ENCODE peak calls at places on chromosomes 5 and 9, in seven cellular contexts. O, D, Z, H, J, T and K are unnamed samples.

GRCh38 chr9:37395663-37396062 is 26.8 kb upstream of the GRHPR start:
- DNase-seq in O (no peak), D (no peak), Z (no peak), H (no peak), J (no peak), T (no peak), K (no peak)

GRCh38 chr9:133144142-133144886 is 19.4 kb downstream of the GBGT1 start:
- DNase-seq in O (no peak), D (peak), Z (peak), H (peak), J (peak), T (peak), K (peak)

GRCh38 chr5:180136661-180137381 is 65.3 kb upstream of the RNF130 start:
- DNase-seq in O (no peak), D (no peak), Z (no peak), H (no peak), J (no peak), T (no peak), K (no peak)

GRCh38 chr5:17186271-17186670 is 31.2 kb upstream of the BASP1 start:
- DNase-seq in O (no peak), D (no peak), Z (no peak), H (no peak), J (peak), T (no peak), K (no peak)

GRCh38 chr9:114209151-114209550 is 53.8 kb downstream of the COL27A1 start:
- DNase-seq in O (no peak), D (no peak), Z (no peak), H (no peak), J (no peak), T (no peak), K (no peak)

GRCh38 chr5:114581136-114581535 is 219.3 kb downstream of the KCNN2 start:
- DNase-seq in O (no peak), D (no peak), Z (no peak), H (peak), J (no peak), T (no peak), K (no peak)

GRCh38 chr9:21994996-21995651 is 533 bp downstream of the CDKN2B-AS1 start:
- DNase-seq in O (peak), D (no peak), Z (peak), H (peak), J (peak), T (peak), K (peak)

GRCh38 chr5:176700239-176700847 is 53.1 kb downstream of the TSPAN17 start:
- DNase-seq in O (peak), D (peak), Z (no peak), H (peak), J (peak), T (peak), K (no peak)

GRCh38 chr9:133238851-133239532 is 29.9 kb upstream of the OBP2B start:
- DNase-seq in O (peak), D (peak), Z (peak), H (peak), J (peak), T (peak), K (peak)

GRCh38 chr9:124257865-124258764 is at the start of gene NEK6:
- DNase-seq in O (peak), D (peak), Z (no peak), H (no peak), J (peak), T (peak), K (peak)

GRCh38 chr5:133048993-133049725 is 2.7 kb upstream of the HSPA4 start:
- DNase-seq in O (no peak), D (no peak), Z (no peak), H (no peak), J (peak), T (no peak), K (no peak)

GRCh38 chr9:98726735-98727134 is 18.0 kb upstream of the GABBR2 start:
- DNase-seq in O (no peak), D (peak), Z (peak), H (peak), J (peak), T (no peak), K (no peak)

GRCh38 chr5:172009536-172010270 is 3.3 kb upstream of the FBXW11 start:
- DNase-seq in O (no peak), D (no peak), Z (no peak), H (no peak), J (peak), T (no peak), K (no peak)

GRCh38 chr5:55904152-55904551 is 53.0 kb downstream of the IL31RA start:
- DNase-seq in O (no peak), D (no peak), Z (peak), H (no peak), J (peak), T (no peak), K (no peak)

GRCh38 chr5:105817906-105818305 is 1852.8 kb downstream of the EFNA5 start:
- DNase-seq in O (no peak), D (no peak), Z (no peak), H (no peak), J (no peak), T (no peak), K (no peak)

GRCh38 chr5:40652441-40653220 is 27.1 kb upstream of the PTGER4 start:
- DNase-seq in O (no peak), D (no peak), Z (no peak), H (no peak), J (no peak), T (no peak), K (no peak)

GRCh38 chr5:37165761-37166160 is 83.4 kb downstream of the CPLANE1 start:
- DNase-seq in O (no peak), D (no peak), Z (no peak), H (no peak), J (no peak), T (no peak), K (no peak)

GRCh38 chr9:122346478-122347347 is 24.1 kb upstream of the PTGS1 start:
- DNase-seq in O (no peak), D (no peak), Z (peak), H (peak), J (peak), T (peak), K (no peak)

GRCh38 chr5:134595458-134595838 is 37.2 kb downstream of the SAR1B start:
- DNase-seq in O (no peak), D (no peak), Z (no peak), H (no peak), J (no peak), T (no peak), K (no peak)

GRCh38 chr5:169251685-169252084 is 49.3 kb downstream of the SLIT3 start:
- DNase-seq in O (no peak), D (no peak), Z (no peak), H (no peak), J (no peak), T (no peak), K (no peak)

GRCh38 chr5:55037046-55037771 is 13.2 kb downstream of the GZMK start:
- DNase-seq in O (no peak), D (no peak), Z (no peak), H (peak), J (peak), T (no peak), K (peak)

GRCh38 chr5:72988769-72989168 is 32.9 kb downstream of the FCHO2 start:
- DNase-seq in O (no peak), D (no peak), Z (no peak), H (no peak), J (peak), T (no peak), K (no peak)

GRCh38 chr9:107174441-107174840 is 108.6 kb upstream of the RAD23B start:
- DNase-seq in O (no peak), D (peak), Z (no peak), H (no peak), J (peak), T (no peak), K (no peak)

GRCh38 chr5:143404416-143405062 is 1.1 kb upstream of the NR3C1 start:
- DNase-seq in O (peak), D (peak), Z (peak), H (peak), J (peak), T (peak), K (peak)

GRCh38 chr9:21611896-21612295 is 129.8 kb upstream of the IFNE start:
- DNase-seq in O (peak), D (no peak), Z (no peak), H (no peak), J (no peak), T (peak), K (peak)

GRCh38 chr5:118557103-118557805 is 431.1 kb downstream of the DTWD2 start:
- DNase-seq in O (no peak), D (no peak), Z (no peak), H (no peak), J (no peak), T (no peak), K (no peak)

GRCh38 chr5:133386662-133387061 is 225.7 kb downstream of the FSTL4 start:
- DNase-seq in O (no peak), D (no peak), Z (no peak), H (no peak), J (no peak), T (no peak), K (no peak)

GRCh38 chr9:137083418-137084004 is 3.3 kb upstream of the MAN1B1 start:
- DNase-seq in O (peak), D (peak), Z (no peak), H (no peak), J (peak), T (peak), K (no peak)

GRCh38 chr5:173671121-173671949 is 54.9 kb upstream of the BOD1 start:
- DNase-seq in O (no peak), D (peak), Z (peak), H (no peak), J (peak), T (no peak), K (no peak)

GRCh38 chr5:545641-546375 is 21.6 kb upstream of the SLC9A3 start:
- DNase-seq in O (no peak), D (no peak), Z (no peak), H (no peak), J (no peak), T (no peak), K (no peak)

GRCh38 chr9:123355761-123356520 is at the start of gene CRB2:
- DNase-seq in O (no peak), D (peak), Z (no peak), H (peak), J (no peak), T (no peak), K (no peak)

GRCh38 chr9:12133416-12133815 is 559.8 kb upstream of the TYRP1 start:
- DNase-seq in O (no peak), D (no peak), Z (no peak), H (no peak), J (peak), T (no peak), K (no peak)
- H3K4me3 ChIP-seq in O (no peak), D (no peak), Z (no peak), H (no peak), J (no peak), T (no peak), K (no peak)

GRCh38 chr5:140360101-140360500 is at the start of gene SLC4A9:
- DNase-seq in O (no peak), D (no peak), Z (no peak), H (no peak), J (no peak), T (no peak), K (no peak)

GRCh38 chr5:140355551-140355950 is 4.4 kb upstream of the SLC4A9 start:
- DNase-seq in O (no peak), D (peak), Z (no peak), H (no peak), J (no peak), T (no peak), K (no peak)

GRCh38 chr5:140357731-140358093 is 2.3 kb upstream of the SLC4A9 start:
- DNase-seq in O (peak), D (peak), Z (peak), H (peak), J (peak), T (peak), K (peak)

GRCh38 chr5:140358738-140359310 is 1.2 kb upstream of the SLC4A9 start:
- DNase-seq in O (no peak), D (no peak), Z (no peak), H (peak), J (peak), T (peak), K (no peak)

DNA sequence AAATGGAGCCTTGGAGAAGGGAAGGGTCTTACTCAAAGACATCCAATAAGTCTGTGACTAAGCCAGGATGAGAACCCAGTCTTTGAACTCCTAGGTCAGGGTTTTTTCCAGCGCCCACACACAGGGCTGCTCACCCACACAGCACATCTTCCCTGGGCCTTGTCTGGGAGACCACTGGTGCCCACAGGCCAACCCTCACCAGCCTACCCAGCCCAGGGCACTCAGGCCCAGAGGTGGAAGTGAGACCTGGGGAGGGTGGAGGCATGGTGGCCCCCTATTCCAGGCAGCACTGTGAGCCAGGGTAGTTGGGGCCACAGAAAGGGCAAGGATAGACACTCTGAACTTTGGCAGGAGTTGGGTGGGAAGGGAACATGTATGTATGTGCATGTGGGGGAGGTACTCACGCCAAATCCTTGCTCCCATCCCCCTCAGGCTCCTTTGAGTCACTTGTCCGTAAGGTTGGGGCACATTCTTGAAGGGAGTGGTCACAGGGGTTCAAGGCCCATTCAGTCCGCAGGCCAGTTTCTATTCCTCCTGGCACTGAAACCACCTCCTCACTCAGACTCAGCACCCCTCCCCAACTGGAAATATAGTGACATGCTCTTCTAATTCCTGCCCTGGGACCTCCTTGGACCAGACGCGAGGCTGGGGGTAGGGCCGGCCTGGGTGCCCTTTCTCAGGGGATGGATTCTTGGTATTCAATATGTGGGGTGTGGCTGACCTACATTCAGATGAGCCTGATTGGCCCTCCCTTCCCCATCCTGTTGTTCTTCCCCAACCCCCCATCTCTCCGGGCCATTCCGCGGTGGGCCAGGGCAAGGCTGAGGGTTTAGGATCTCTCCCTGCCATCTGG is 2.9 kb upstream of the SLC4A9 start:
- DNase-seq in O (no peak), D (no peak), Z (no peak), H (no peak), J (no peak), T (no peak), K (no peak)
- H3K4me3 ChIP-seq in O (no peak), D (no peak), Z (peak), H (no peak), J (no peak), T (no peak), K (peak)

DNA sequence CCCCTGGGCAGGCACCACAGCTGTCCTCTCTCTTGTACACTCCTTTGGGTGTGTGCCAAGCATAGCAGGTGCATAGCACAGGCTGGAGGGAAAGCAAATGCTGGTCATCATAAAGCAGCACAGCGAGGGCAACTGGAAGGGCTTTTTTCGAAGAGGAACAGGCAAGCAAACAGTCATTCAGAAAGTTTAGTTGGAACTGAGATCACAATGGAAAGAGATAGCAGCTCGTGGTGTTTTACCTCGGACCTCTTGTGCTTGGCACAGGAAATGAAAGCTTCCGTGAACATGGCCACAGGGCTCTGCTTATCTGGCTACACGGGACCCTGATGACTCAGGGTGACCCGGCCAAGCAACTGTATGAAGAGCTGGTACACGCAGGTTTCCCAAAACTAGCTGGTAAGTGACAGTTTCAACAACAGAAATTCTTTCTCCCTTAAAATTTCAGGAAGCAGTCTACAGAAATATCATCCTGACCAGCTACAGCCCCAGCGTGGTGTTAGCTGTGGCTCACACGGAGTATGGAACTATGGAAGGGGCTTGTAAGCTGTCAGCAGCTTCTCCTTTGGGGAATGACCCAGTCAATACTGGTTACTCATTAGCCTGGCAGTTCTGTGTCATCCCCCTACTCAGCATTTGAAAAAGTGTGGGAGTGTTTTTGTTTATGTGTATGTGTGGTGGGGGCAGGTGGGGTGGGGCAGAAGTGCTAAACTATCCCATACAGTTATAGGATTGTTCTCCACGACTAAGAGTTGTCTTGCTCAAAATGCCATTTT is 48.1 kb downstream of the POC5 start:
- DNase-seq in O (peak), D (peak), Z (peak), H (no peak), J (peak), T (peak), K (no peak)
- H3K4me3 ChIP-seq in O (no peak), D (peak), Z (peak), H (no peak), J (no peak), T (peak), K (peak)

GRCh38 chr5:69462170-69462569 is 30.4 kb upstream of the OCLN start:
- DNase-seq in O (no peak), D (no peak), Z (no peak), H (no peak), J (no peak), T (no peak), K (no peak)

GRCh38 chr5:69468631-69469030 is 24.0 kb upstream of the OCLN start:
- DNase-seq in O (no peak), D (no peak), Z (no peak), H (no peak), J (no peak), T (no peak), K (no peak)

DNA sequence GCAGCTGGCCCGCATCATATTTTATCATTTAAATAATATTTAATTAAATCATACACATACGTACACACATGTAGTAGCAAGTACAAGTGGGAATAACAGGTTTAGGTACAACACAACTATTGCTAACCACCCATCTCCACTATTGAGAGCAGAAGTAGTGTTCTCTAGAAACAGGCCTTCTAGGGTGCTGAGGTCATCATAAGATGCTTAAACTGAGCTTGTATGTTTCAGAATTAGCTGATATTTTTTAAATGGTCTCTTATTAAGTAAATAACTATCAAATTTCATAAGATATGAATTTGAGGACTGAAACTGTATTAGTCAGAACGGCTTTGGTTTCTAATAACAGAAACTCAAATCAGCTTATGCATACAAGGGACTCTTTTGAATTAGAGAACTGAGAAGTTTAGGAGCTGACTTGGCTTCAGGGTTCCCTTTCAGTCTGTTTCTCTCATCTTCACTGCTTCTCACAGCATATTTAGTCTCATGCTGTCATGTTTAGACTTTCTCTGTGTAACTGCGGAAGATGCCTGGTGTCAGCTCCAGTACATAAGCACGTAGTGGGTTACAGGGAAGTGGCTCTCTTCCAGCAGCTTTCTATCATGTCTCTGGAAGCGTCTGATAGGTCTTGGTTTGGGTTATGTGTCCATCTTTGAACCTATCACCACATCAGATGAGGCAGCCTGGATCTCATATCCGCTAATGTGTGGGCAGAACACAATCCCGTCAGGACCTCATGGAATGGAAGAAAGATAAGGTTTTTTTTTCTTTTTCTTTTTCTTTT is 25.0 kb upstream of the OCLN start:
- DNase-seq in O (no peak), D (no peak), Z (no peak), H (no peak), J (peak), T (no peak), K (no peak)
- H3K4me3 ChIP-seq in O (no peak), D (no peak), Z (no peak), H (no peak), J (no peak), T (no peak), K (no peak)

GRCh38 chr5:7348168-7348802 is 47.7 kb upstream of the ADCY2 start:
- DNase-seq in O (no peak), D (no peak), Z (no peak), H (peak), J (no peak), T (no peak), K (no peak)
- H3K4me3 ChIP-seq in O (no peak), D (no peak), Z (no peak), H (no peak), J (no peak), T (no peak), K (no peak)

GRCh38 chr5:67187318-67187717 is 9.3 kb downstream of the CD180 start:
- DNase-seq in O (no peak), D (peak), Z (no peak), H (no peak), J (no peak), T (no peak), K (no peak)
- H3K4me3 ChIP-seq in O (no peak), D (no peak), Z (no peak), H (no peak), J (no peak), T (no peak), K (no peak)